ENCODE peak calls at places on chromosomes 2 and 18, in six cellular contexts. One of them, this sample, is unnamed.
A peak's percentile ranks its signal among the peaks of the same experiment; 100 is the strongest.

GRCh38 chr2:239157766-239158165 is 243.1 kb downstream of the HDAC4 start:
- DNase-seq in SJSA1: no peak
- DNase-seq in HFF-Myc: no peak
- DNase-seq in HuH-7.5: no peak
- DNase-seq in Peyer's patch: peak; percentile 73
- DNase-seq in stimulated activated CD4-positive, alpha-beta T cell treated with anti-CD3 and anti-CD28 coated beads, TNF-alpha, amount 100 ng/mL, for 24 hours: no peak
- DNase-seq in this sample: peak; percentile 65

GRCh38 chr2:101766337-101766736 is 68.8 kb downstream of the MAP4K4 start:
- DNase-seq in SJSA1: no peak
- DNase-seq in HFF-Myc: no peak
- DNase-seq in HuH-7.5: no peak
- DNase-seq in Peyer's patch: no peak
- DNase-seq in stimulated activated CD4-positive, alpha-beta T cell treated with anti-CD3 and anti-CD28 coated beads, TNF-alpha, amount 100 ng/mL, for 24 hours: no peak
- DNase-seq in this sample: no peak

GRCh38 chr2:128228894-128229293 is 89.8 kb downstream of the HS6ST1 start:
- DNase-seq in SJSA1: peak; percentile 29
- DNase-seq in HFF-Myc: no peak
- DNase-seq in HuH-7.5: no peak
- DNase-seq in Peyer's patch: no peak
- DNase-seq in stimulated activated CD4-positive, alpha-beta T cell treated with anti-CD3 and anti-CD28 coated beads, TNF-alpha, amount 100 ng/mL, for 24 hours: no peak
- DNase-seq in this sample: no peak

GRCh38 chr18:62437520-62438329 is 85.1 kb upstream of the ZCCHC2 start:
- DNase-seq in SJSA1: no peak
- DNase-seq in HFF-Myc: no peak
- DNase-seq in HuH-7.5: no peak
- DNase-seq in Peyer's patch: no peak
- DNase-seq in stimulated activated CD4-positive, alpha-beta T cell treated with anti-CD3 and anti-CD28 coated beads, TNF-alpha, amount 100 ng/mL, for 24 hours: no peak
- DNase-seq in this sample: peak; percentile 64

GRCh38 chr2:9950521-9951271 is 797 bp upstream of the GRHL1 start:
- DNase-seq in SJSA1: peak; percentile 45
- DNase-seq in HFF-Myc: no peak
- DNase-seq in HuH-7.5: peak; percentile 48
- DNase-seq in Peyer's patch: peak; percentile 65
- DNase-seq in stimulated activated CD4-positive, alpha-beta T cell treated with anti-CD3 and anti-CD28 coated beads, TNF-alpha, amount 100 ng/mL, for 24 hours: no peak
- DNase-seq in this sample: peak; percentile 73

GRCh38 chr18:59592624-59593023 is 104.6 kb downstream of the CCBE1 start:
- DNase-seq in SJSA1: no peak
- DNase-seq in HFF-Myc: no peak
- DNase-seq in HuH-7.5: no peak
- DNase-seq in Peyer's patch: no peak
- DNase-seq in stimulated activated CD4-positive, alpha-beta T cell treated with anti-CD3 and anti-CD28 coated beads, TNF-alpha, amount 100 ng/mL, for 24 hours: no peak
- DNase-seq in this sample: no peak

GRCh38 chr2:27092696-27093429 is 6.3 kb downstream of the KHK start:
- DNase-seq in SJSA1: no peak
- DNase-seq in HFF-Myc: no peak
- DNase-seq in HuH-7.5: no peak
- DNase-seq in Peyer's patch: peak; percentile 91
- DNase-seq in stimulated activated CD4-positive, alpha-beta T cell treated with anti-CD3 and anti-CD28 coated beads, TNF-alpha, amount 100 ng/mL, for 24 hours: no peak
- DNase-seq in this sample: no peak

GRCh38 chr2:46724107-46724506 is 191.5 kb downstream of the MCFD2 start:
- DNase-seq in SJSA1: no peak
- DNase-seq in HFF-Myc: no peak
- DNase-seq in HuH-7.5: no peak
- DNase-seq in Peyer's patch: no peak
- DNase-seq in stimulated activated CD4-positive, alpha-beta T cell treated with anti-CD3 and anti-CD28 coated beads, TNF-alpha, amount 100 ng/mL, for 24 hours: no peak
- DNase-seq in this sample: no peak

GRCh38 chr2:188676012-188676405 is 298.2 kb upstream of the COL3A1 start:
- DNase-seq in SJSA1: no peak
- DNase-seq in HFF-Myc: no peak
- DNase-seq in HuH-7.5: no peak
- DNase-seq in Peyer's patch: no peak
- DNase-seq in stimulated activated CD4-positive, alpha-beta T cell treated with anti-CD3 and anti-CD28 coated beads, TNF-alpha, amount 100 ng/mL, for 24 hours: no peak
- DNase-seq in this sample: no peak

GRCh38 chr2:232418466-232419244 is 12.0 kb downstream of the ALPG start:
- DNase-seq in SJSA1: peak; percentile 28
- DNase-seq in HFF-Myc: no peak
- DNase-seq in HuH-7.5: no peak
- DNase-seq in Peyer's patch: no peak
- DNase-seq in stimulated activated CD4-positive, alpha-beta T cell treated with anti-CD3 and anti-CD28 coated beads, TNF-alpha, amount 100 ng/mL, for 24 hours: no peak
- DNase-seq in this sample: peak; percentile 68

GRCh38 chr2:82879803-82880202 is 1579.3 kb downstream of the SUCLG1 start:
- DNase-seq in SJSA1: no peak
- DNase-seq in HFF-Myc: no peak
- DNase-seq in HuH-7.5: no peak
- DNase-seq in Peyer's patch: no peak
- DNase-seq in stimulated activated CD4-positive, alpha-beta T cell treated with anti-CD3 and anti-CD28 coated beads, TNF-alpha, amount 100 ng/mL, for 24 hours: no peak
- DNase-seq in this sample: no peak